ENCODE peak calls at places on chromosomes 7 and 10, in four cellular contexts. L, B, G and C are unnamed samples.

GRCh38 chr10:101061814-101062230 is at the start of gene KAZALD1:
- DNase-seq in L (no peak), B (no peak), G (no peak), C (no peak)

GRCh38 chr7:157027568-157028527 is 17.4 kb upstream of the MNX1 start:
- DNase-seq in L (no peak), B (no peak), G (no peak), C (no peak)

GRCh38 chr10:29140991-29141390 is 147.9 kb upstream of the LYZL1 start:
- DNase-seq in L (no peak), B (no peak), G (no peak), C (no peak)

GRCh38 chr10:102673961-102674511 is 29.8 kb downstream of the TRIM8 start:
- DNase-seq in L (no peak), B (peak), G (peak), C (no peak)

GRCh38 chr7:36957620-36958019 is 233.3 kb upstream of the AOAH start:
- DNase-seq in L (no peak), B (no peak), G (no peak), C (no peak)

GRCh38 chr7:78492146-78492545 is 693.6 kb downstream of the PHTF2 start:
- DNase-seq in L (no peak), B (no peak), G (no peak), C (no peak)

GRCh38 chr7:98974906-98975816 is 96.8 kb downstream of the TRRAP start:
- DNase-seq in L (no peak), B (no peak), G (no peak), C (no peak)

GRCh38 chr10:50431791-50432190 is 180.5 kb upstream of the ASAH2 start:
- DNase-seq in L (no peak), B (no peak), G (no peak), C (no peak)

GRCh38 chr7:150935149-150935548 is 43.0 kb downstream of the KCNH2 start:
- DNase-seq in L (no peak), B (no peak), G (no peak), C (no peak)

GRCh38 chr10:58625070-58625469 is 112.4 kb downstream of the BICC1 start:
- DNase-seq in L (no peak), B (peak), G (no peak), C (no peak)

GRCh38 chr10:130161331-130161730 is 25.1 kb downstream of the GLRX3 start:
- DNase-seq in L (no peak), B (no peak), G (no peak), C (no peak)

GRCh38 chr10:116705498-116705897 is 36.9 kb downstream of the HSPA12A start:
- DNase-seq in L (no peak), B (no peak), G (no peak), C (no peak)

GRCh38 chr7:101527844-101528667 is 101.0 kb downstream of the MYL10 start:
- DNase-seq in L (no peak), B (no peak), G (no peak), C (no peak)

GRCh38 chr7:7662527-7662926 is 22.0 kb downstream of the UMAD1 start:
- DNase-seq in L (no peak), B (no peak), G (no peak), C (no peak)

GRCh38 chr7:38311329-38311937 is 38.0 kb upstream of the TARP start:
- DNase-seq in L (no peak), B (no peak), G (peak), C (no peak)

GRCh38 chr7:45586748-45587520 is 12.8 kb downstream of the ADCY1 start:
- DNase-seq in L (no peak), B (no peak), G (no peak), C (no peak)

GRCh38 chr10:98299341-98299740 is 31.3 kb upstream of the LOXL4 start:
- DNase-seq in L (no peak), B (no peak), G (peak), C (no peak)

GRCh38 chr10:63901228-63901627 is 380.0 kb downstream of the REEP3 start:
- DNase-seq in L (no peak), B (no peak), G (peak), C (no peak)

GRCh38 chr7:149302222-149302621 is 40.2 kb downstream of the ZNF783 start:
- DNase-seq in L (no peak), B (no peak), G (no peak), C (no peak)

GRCh38 chr7:52876402-52876801 is 159.0 kb upstream of the POM121L12 start:
- DNase-seq in L (no peak), B (no peak), G (no peak), C (no peak)

GRCh38 chr7:33130184-33130583 is 820 bp downstream of the BBS9 start:
- DNase-seq in L (no peak), B (no peak), G (no peak), C (no peak)

GRCh38 chr10:46550076-46550790 is 6.2 kb downstream of the GPRIN2 start:
- DNase-seq in L (no peak), B (no peak), G (no peak), C (no peak)

GRCh38 chr7:66047426-66047825 is 28.2 kb upstream of the ASL start:
- DNase-seq in L (peak), B (no peak), G (no peak), C (no peak)

GRCh38 chr7:127983804-127984332 is 47.4 kb downstream of the LRRC4 start:
- DNase-seq in L (no peak), B (peak), G (peak), C (peak)

GRCh38 chr10:99965700-99966099 is 44.0 kb downstream of the DNMBP start:
- DNase-seq in L (no peak), B (no peak), G (no peak), C (no peak)

GRCh38 chr7:100013328-100013676 is 2.1 kb upstream of the ZKSCAN1 start:
- DNase-seq in L (no peak), B (no peak), G (no peak), C (no peak)

GRCh38 chr10:85557706-85558105 is 808.9 kb downstream of the GRID1 start:
- DNase-seq in L (no peak), B (no peak), G (no peak), C (no peak)

GRCh38 chr7:17936321-17936720 is 4.0 kb downstream of the SNX13 start:
- DNase-seq in L (no peak), B (no peak), G (no peak), C (no peak)

GRCh38 chr7:8261711-8262695 is at the start of gene ICA1:
- DNase-seq in L (no peak), B (no peak), G (peak), C (no peak)

GRCh38 chr10:10951675-10952074 is 66.0 kb upstream of the CELF2 start:
- DNase-seq in L (no peak), B (no peak), G (no peak), C (no peak)
- H3K27ac ChIP-seq in L (no peak), B (no peak), G (no peak), C (no peak)

DNA sequence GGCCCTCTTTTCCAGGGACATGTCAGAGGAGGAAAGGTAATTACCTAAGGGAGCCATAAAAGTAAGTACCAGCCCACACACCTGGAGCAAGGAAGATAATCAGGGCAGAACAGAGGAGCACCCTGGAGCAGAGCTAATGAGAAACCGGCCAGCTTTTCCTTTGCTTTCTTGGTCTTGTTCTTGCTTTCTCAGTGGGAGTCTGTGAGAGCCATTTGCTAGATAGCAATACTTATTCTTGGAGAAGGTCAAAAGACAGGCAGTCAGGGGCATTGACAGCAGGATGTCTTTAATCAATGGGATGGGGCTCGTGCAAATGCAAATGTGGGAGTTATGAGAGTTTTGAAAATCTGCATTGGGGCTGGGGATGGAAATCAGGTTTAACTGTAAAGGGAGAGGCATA is 35.8 kb upstream of the PPP1R17 start:
- DNase-seq in L (no peak), B (no peak), G (no peak), C (no peak)
- TF ChIP-seq TCF7L2 in L (no peak), B (no peak), G (no peak), C (no peak)

GRCh38 chr7:140017034-140017433 is 45.7 kb downstream of the PARP12 start:
- DNase-seq in L (no peak), B (no peak), G (no peak), C (no peak)
- TF ChIP-seq POLR2AphosphoS5 in L (no peak), B (no peak), G (no peak), C (no peak)

GRCh38 chr10:3976171-3976570 is 191.2 kb upstream of the KLF6 start:
- DNase-seq in L (no peak), B (no peak), G (no peak), C (no peak)

GRCh38 chr10:3969876-3970666 is 185.1 kb upstream of the KLF6 start:
- DNase-seq in L (no peak), B (no peak), G (no peak), C (no peak)

GRCh38 chr10:3971713-3972112 is 186.7 kb upstream of the KLF6 start:
- DNase-seq in L (no peak), B (no peak), G (no peak), C (no peak)

GRCh38 chr10:3975016-3975415 is 190.0 kb upstream of the KLF6 start:
- DNase-seq in L (no peak), B (no peak), G (no peak), C (no peak)

GRCh38 chr10:3972460-3973366 is 187.7 kb upstream of the KLF6 start:
- DNase-seq in L (no peak), B (no peak), G (no peak), C (no peak)
- H3K27ac ChIP-seq in L (no peak), B (no peak), G (no peak), C (peak)

GRCh38 chr10:88474884-88475844 is 108.0 kb downstream of the RNLS start:
- DNase-seq in L (no peak), B (no peak), G (no peak), C (no peak)

GRCh38 chr10:88473989-88474883 is 108.9 kb downstream of the RNLS start:
- DNase-seq in L (peak), B (no peak), G (no peak), C (no peak)

GRCh38 chr10:88471909-88472308 is 111.2 kb downstream of the RNLS start:
- DNase-seq in L (no peak), B (no peak), G (no peak), C (no peak)

GRCh38 chr10:88467835-88468485 is 115.2 kb downstream of the RNLS start:
- DNase-seq in L (no peak), B (no peak), G (no peak), C (no peak)

DNA sequence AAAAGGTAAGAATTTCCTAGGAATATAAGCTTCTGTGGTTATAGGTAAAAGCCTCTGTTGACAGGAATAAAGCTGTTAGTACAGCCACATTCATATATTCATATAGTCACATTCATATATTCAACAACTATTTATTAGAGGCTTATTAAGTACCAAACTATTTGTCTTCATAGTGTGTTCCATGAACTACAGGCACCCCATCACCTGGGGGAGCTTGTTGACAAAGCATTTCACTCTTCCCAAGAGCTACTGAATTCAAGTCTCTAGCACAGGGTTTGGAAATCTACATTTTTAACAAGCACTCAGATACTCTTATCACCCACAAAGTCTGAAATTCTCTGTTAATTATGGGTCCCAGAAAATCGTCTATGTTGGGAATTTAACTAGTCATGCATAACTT is 110.6 kb downstream of the RNLS start:
- DNase-seq in L (no peak), B (no peak), G (no peak), C (no peak)
- TF ChIP-seq TCF7L2 in L (no peak), B (no peak), G (no peak), C (no peak)

GRCh38 chr10:80451132-80451531 is 3.0 kb upstream of the TSPAN14 start:
- DNase-seq in L (no peak), B (no peak), G (no peak), C (no peak)
- TF ChIP-seq POLR2AphosphoS5 in L (no peak), B (no peak), G (no peak), C (no peak)

GRCh38 chr10:5103481-5103880 is 9.3 kb downstream of the AKR1C3 start:
- DNase-seq in L (no peak), B (no peak), G (no peak), C (no peak)

GRCh38 chr10:5107860-5108526 is 13.8 kb downstream of the AKR1C3 start:
- DNase-seq in L (no peak), B (no peak), G (no peak), C (no peak)

GRCh38 chr10:5105626-5106025 is 11.4 kb downstream of the AKR1C3 start:
- DNase-seq in L (no peak), B (no peak), G (no peak), C (no peak)

DNA sequence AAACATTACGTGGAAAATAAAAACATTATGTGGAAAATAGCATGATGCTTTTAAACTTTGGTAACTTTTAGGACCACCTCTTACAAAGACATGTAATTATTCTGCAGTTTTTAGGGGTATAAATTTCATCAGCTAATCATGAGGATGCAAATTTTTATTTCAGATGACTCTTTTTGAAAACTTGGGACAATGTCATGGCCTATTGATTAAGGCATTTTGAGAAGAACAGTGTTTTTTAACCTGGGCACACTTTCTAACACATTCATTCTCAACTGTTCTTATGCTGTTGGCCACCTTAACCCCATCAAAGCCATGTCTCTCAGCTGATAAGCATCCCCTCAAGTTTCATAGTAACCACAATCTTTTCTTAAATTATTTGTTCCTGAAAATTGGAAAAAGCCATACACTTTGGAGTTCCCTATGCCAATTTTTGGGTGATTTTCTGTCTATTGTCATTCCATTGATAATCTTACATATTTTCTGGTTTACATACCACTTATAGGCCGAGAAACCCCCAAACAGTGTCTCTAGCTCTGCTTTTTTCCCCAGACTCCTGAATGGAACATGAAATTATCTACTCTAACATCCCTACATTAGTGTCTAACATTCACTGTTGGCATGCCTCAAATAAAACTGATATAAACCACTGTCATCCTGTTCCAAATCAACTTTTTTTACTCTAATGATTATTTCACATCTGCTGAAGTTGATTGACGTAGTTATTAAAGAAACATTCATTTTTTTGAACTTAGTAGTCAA is 14.6 kb downstream of the AKR1C3 start:
- DNase-seq in L (no peak), B (no peak), G (no peak), C (no peak)
- H3K27ac ChIP-seq in L (no peak), B (no peak), G (no peak), C (no peak)

GRCh38 chr7:130515315-130516047 is 23.6 kb downstream of the MEST start:
- DNase-seq in L (no peak), B (no peak), G (no peak), C (no peak)
- TF ChIP-seq TCF7L2 in L (no peak), B (no peak), G (no peak), C (no peak)